ENCODE peak calls at places on chromosomes 7 and 10, in eight cellular contexts. H is memory B cell, E is cardiac muscle cell, S is Caki2, N is tibial nerve, R is left cardiac atrium, M is colonic mucosa, C is fibroblast of lung. B is an unnamed sample.

GRCh38 chr7:30887464-30887872 is 24.2 kb upstream of the AQP1 start:
- DNase-seq in H (no peak), E (no peak), S (no peak), N (no peak), R (no peak), M (no peak), C (no peak), B (no peak)

GRCh38 chr10:133219782-133220181 is 10.2 kb upstream of the UTF1 start:
- DNase-seq in H (no peak), E (no peak), S (no peak), N (no peak), R (no peak), M (no peak), C (no peak), B (no peak)

GRCh38 chr10:118518095-118518494 is 77.4 kb downstream of the PRLHR start:
- DNase-seq in H (no peak), E (no peak), S (no peak), N (no peak), R (no peak), M (no peak), C (no peak), B (no peak)

GRCh38 chr10:95394161-95394880 is 103.5 kb upstream of the PDLIM1 start:
- DNase-seq in H (no peak), E (no peak), S (peak), N (no peak), R (no peak), M (no peak), C (peak), B (no peak)

GRCh38 chr7:74453321-74454011 is at the start of gene GTF2IRD1:
- DNase-seq in H (peak), E (peak), S (peak), N (peak), R (peak), M (peak), C (peak), B (peak)

GRCh38 chr7:4416436-4417092 is 265.5 kb upstream of the FOXK1 start:
- DNase-seq in H (no peak), E (no peak), S (no peak), N (no peak), R (peak), M (peak), C (peak), B (no peak)

GRCh38 chr7:130150587-130150986 is 54.6 kb downstream of the TMEM209 start:
- DNase-seq in H (peak), E (no peak), S (no peak), N (no peak), R (no peak), M (no peak), C (no peak), B (no peak)

GRCh38 chr7:11831383-11831726 is 643 bp downstream of the THSD7A start:
- DNase-seq in H (no peak), E (no peak), S (no peak), N (no peak), R (no peak), M (no peak), C (no peak), B (peak)

GRCh38 chr7:6430271-6430940 is 17.3 kb downstream of the DAGLB start:
- DNase-seq in H (no peak), E (peak), S (peak), N (no peak), R (no peak), M (no peak), C (peak), B (peak)

GRCh38 chr7:81447351-81447952 is 322.4 kb downstream of the HGF start:
- DNase-seq in H (no peak), E (peak), S (peak), N (peak), R (no peak), M (peak), C (peak), B (peak)